ENCODE peak calls at places on chromosomes 13 and 19, in nine cellular contexts. W is activated T-helper 1 cell treated with Interleukin-2 at 50 U/mL for 16 hours; I is NCI-H1092 treated with DMSO at 0.1 percent for 48 hours; L is stimulated activated CD4-positive, alpha-beta T cell treated with anti-CD3 and anti-CD28 coated beads, Interleukin-4, amount 100 ng/mL, for 1 hour; E is lung microvascular endothelial cell; B is thyroid gland; R is MCF 10A; Y is neural progenitor cell; S is germinal center. F is an unnamed sample.

GRCh38 chr19:51124729-51125128 is at the start of gene SIGLEC9:
- DNase-seq in E (no peak), L (no peak), S (no peak), I (no peak), R (no peak), B (no peak), W (no peak), Y (no peak), F (no peak)

GRCh38 chr19:48501446-48501960 is 10.1 kb downstream of the LMTK3 start:
- DNase-seq in S (peak; percentile 55), B (peak; percentile 81), W (no peak), R (peak; percentile 96), Y (peak; percentile 97), L (peak; percentile 57), E (no peak), I (no peak), F (peak; percentile 69)

GRCh38 chr13:65936249-65936648 is 1293.9 kb downstream of the PCDH9 start:
- DNase-seq in L (no peak), S (no peak), E (no peak), W (no peak), R (no peak), Y (no peak), I (no peak), B (no peak), F (no peak)

GRCh38 chr13:27131202-27131623 is 40.4 kb downstream of the USP12 start:
- DNase-seq in W (peak; percentile 41), I (no peak), R (peak; percentile 90), L (peak; percentile 58), Y (no peak), B (no peak), S (peak; percentile 15), E (peak; percentile 15), F (no peak)

GRCh38 chr13:97822377-97822776 is 131.1 kb upstream of the IPO5 start:
- DNase-seq in S (no peak), I (no peak), E (no peak), L (no peak), B (no peak), R (no peak), W (no peak), Y (no peak), F (no peak)

GRCh38 chr13:28953714-28954113 is 133.6 kb downstream of the MTUS2 start:
- DNase-seq in B (no peak), R (peak; percentile 8), W (no peak), Y (no peak), E (no peak), L (no peak), S (no peak), I (no peak), F (no peak)

GRCh38 chr13:80166352-80166751 is 174.6 kb downstream of the SPRY2 start:
- DNase-seq in E (no peak), L (no peak), R (no peak), S (no peak), I (no peak), B (no peak), Y (no peak), W (no peak), F (no peak)

GRCh38 chr19:55660991-55661390 is 6.2 kb downstream of the U2AF2 start:
- DNase-seq in Y (no peak), R (no peak), S (no peak), B (no peak), W (no peak), I (no peak), L (no peak), E (no peak), F (no peak)

GRCh38 chr13:86864376-86864775 is 806.8 kb upstream of the SLITRK5 start:
- DNase-seq in S (no peak), R (no peak), W (no peak), Y (no peak), L (no peak), B (no peak), E (no peak), I (no peak), F (no peak)

GRCh38 chr13:79522583-79522982 is 41.6 kb downstream of the NDFIP2 start:
- DNase-seq in R (peak; percentile 38), L (no peak), Y (no peak), I (no peak), W (no peak), S (no peak), B (no peak), E (no peak), F (no peak)

GRCh38 chr13:77516342-77516789 is 19.1 kb upstream of the SCEL start:
- DNase-seq in S (no peak), Y (no peak), L (no peak), B (peak; percentile 80), W (no peak), R (peak; percentile 52), I (no peak), E (no peak), F (no peak)

GRCh38 chr13:81480634-81481033 is 1139.7 kb upstream of the SPRY2 start:
- DNase-seq in R (no peak), I (peak; percentile 54), E (no peak), Y (no peak), B (no peak), S (no peak), L (no peak), W (no peak), F (no peak)